ENCODE peak calls at places on chromosomes 6 and 20, in five cellular contexts. One of them, this sample, is unnamed. For H3K4me1, the result is how much of the 10 kb centered on the place peaks cover.

GRCh38 chr6:15827492-15828255 is 164.8 kb upstream of the DTNBP1 start:
- DNase-seq in GM12878: no peak
- DNase-seq in upper lobe of right lung: no peak
- DNase-seq in K562: peak
- DNase-seq in lower lobe of right lung: no peak
- DNase-seq in this sample: no peak

GRCh38 chr20:33284937-33285336 is 1.9 kb downstream of the BPIFB1 start:
- DNase-seq in GM12878: no peak
- DNase-seq in upper lobe of right lung: no peak
- DNase-seq in K562: no peak
- DNase-seq in lower lobe of right lung: no peak
- DNase-seq in this sample: no peak

GRCh38 chr6:169263374-169263773 is 9.7 kb upstream of the THBS2 start:
- DNase-seq in GM12878: no peak
- DNase-seq in upper lobe of right lung: no peak
- DNase-seq in K562: no peak
- DNase-seq in lower lobe of right lung: no peak
- DNase-seq in this sample: no peak

GRCh38 chr6:170405311-170405975 is 98.9 kb downstream of the FAM120B start:
- DNase-seq in GM12878: no peak
- DNase-seq in upper lobe of right lung: no peak
- DNase-seq in K562: no peak
- DNase-seq in lower lobe of right lung: no peak
- DNase-seq in this sample: no peak

GRCh38 chr20:64011366-64011779 is 24.6 kb upstream of the C20orf204 start:
- DNase-seq in GM12878: no peak
- DNase-seq in upper lobe of right lung: no peak
- DNase-seq in K562: no peak
- DNase-seq in lower lobe of right lung: no peak
- DNase-seq in this sample: peak

GRCh38 chr20:43564993-43565757 is 6.3 kb downstream of the SGK2 start:
- DNase-seq in GM12878: no peak
- DNase-seq in upper lobe of right lung: no peak
- DNase-seq in K562: no peak
- DNase-seq in lower lobe of right lung: no peak
- DNase-seq in this sample: no peak

GRCh38 chr6:133955136-133955576 is 2.1 kb downstream of the TBPL1 start:
- DNase-seq in GM12878: no peak
- DNase-seq in upper lobe of right lung: no peak
- DNase-seq in K562: peak
- DNase-seq in lower lobe of right lung: no peak
- DNase-seq in this sample: no peak

GRCh38 chr6:36956111-36956820 is 1.7 kb downstream of the PI16 start:
- DNase-seq in GM12878: no peak
- DNase-seq in upper lobe of right lung: peak
- DNase-seq in K562: no peak
- DNase-seq in lower lobe of right lung: no peak
- DNase-seq in this sample: no peak

GRCh38 chr6:90495216-90495817 is 91.6 kb downstream of the MAP3K7 start:
- DNase-seq in GM12878: no peak
- DNase-seq in upper lobe of right lung: no peak
- DNase-seq in K562: no peak
- DNase-seq in lower lobe of right lung: no peak
- DNase-seq in this sample: no peak

GRCh38 chr6:120805267-120805666 is 529.0 kb downstream of the TBC1D32 start:
- DNase-seq in GM12878: no peak
- DNase-seq in upper lobe of right lung: no peak
- DNase-seq in K562: no peak
- DNase-seq in lower lobe of right lung: no peak
- DNase-seq in this sample: no peak

GRCh38 chr6:136761227-136761922 is 30.9 kb downstream of the MAP3K5 start:
- DNase-seq in GM12878: no peak
- DNase-seq in upper lobe of right lung: no peak
- DNase-seq in K562: peak
- DNase-seq in lower lobe of right lung: no peak
- DNase-seq in this sample: peak

GRCh38 chr20:4415281-4415680 is 306.4 kb upstream of the PRND start:
- DNase-seq in GM12878: no peak
- DNase-seq in upper lobe of right lung: no peak
- DNase-seq in K562: no peak
- DNase-seq in lower lobe of right lung: no peak
- DNase-seq in this sample: no peak

GRCh38 chr20:33110147-33110825 is 30.8 kb downstream of the BPIFB4 start:
- DNase-seq in GM12878: no peak
- DNase-seq in upper lobe of right lung: no peak
- DNase-seq in K562: no peak
- DNase-seq in lower lobe of right lung: no peak
- DNase-seq in this sample: no peak

GRCh38 chr20:63708301-63709148 is 686 bp downstream of the ZGPAT start:
- DNase-seq in GM12878: no peak
- DNase-seq in upper lobe of right lung: peak
- DNase-seq in K562: no peak
- DNase-seq in lower lobe of right lung: peak
- DNase-seq in this sample: no peak

GRCh38 chr6:72657798-72658197 is 35.9 kb downstream of the KCNQ5 start:
- DNase-seq in GM12878: no peak
- DNase-seq in upper lobe of right lung: no peak
- DNase-seq in K562: no peak
- DNase-seq in lower lobe of right lung: no peak
- DNase-seq in this sample: no peak

GRCh38 chr20:33667245-33668086 is 723 bp downstream of the ACTL10 start:
- DNase-seq in GM12878: no peak
- DNase-seq in upper lobe of right lung: peak
- DNase-seq in K562: no peak
- DNase-seq in lower lobe of right lung: peak
- DNase-seq in this sample: peak

GRCh38 chr6:40822619-40823018 is 216.4 kb downstream of the UNC5CL start:
- DNase-seq in GM12878: no peak
- DNase-seq in upper lobe of right lung: no peak
- DNase-seq in K562: no peak
- DNase-seq in lower lobe of right lung: no peak
- DNase-seq in this sample: no peak

GRCh38 chr20:12925214-12925755 is 83.5 kb upstream of the SPTLC3 start:
- DNase-seq in GM12878: peak
- DNase-seq in upper lobe of right lung: no peak
- DNase-seq in K562: peak
- DNase-seq in lower lobe of right lung: no peak
- DNase-seq in this sample: peak

GRCh38 chr6:27890351-27891299 is 21.6 kb downstream of the OR2B2 start:
- DNase-seq in GM12878: peak
- DNase-seq in upper lobe of right lung: peak
- DNase-seq in K562: peak
- DNase-seq in lower lobe of right lung: peak
- DNase-seq in this sample: peak

GRCh38 chr20:57844626-57845596 is 135.1 kb upstream of the PMEPA1 start:
- DNase-seq in GM12878: no peak
- DNase-seq in upper lobe of right lung: no peak
- DNase-seq in K562: no peak
- DNase-seq in lower lobe of right lung: no peak
- DNase-seq in this sample: no peak

GRCh38 chr6:22785036-22785435 is 215.7 kb downstream of the HDGFL1 start:
- DNase-seq in GM12878: no peak
- DNase-seq in upper lobe of right lung: no peak
- DNase-seq in K562: no peak
- DNase-seq in lower lobe of right lung: no peak
- DNase-seq in this sample: no peak

GRCh38 chr20:47466193-47466592 is 35.5 kb upstream of the NCOA3 start:
- DNase-seq in GM12878: no peak
- DNase-seq in upper lobe of right lung: no peak
- DNase-seq in K562: no peak
- DNase-seq in lower lobe of right lung: no peak
- DNase-seq in this sample: no peak

GRCh38 chr6:79441222-79441621 is 96.0 kb downstream of the LCA5 start:
- DNase-seq in GM12878: no peak
- DNase-seq in upper lobe of right lung: no peak
- DNase-seq in K562: no peak
- DNase-seq in lower lobe of right lung: no peak
- DNase-seq in this sample: no peak

GRCh38 chr6:40907198-40907701 is 131.8 kb downstream of the UNC5CL start:
- DNase-seq in GM12878: no peak
- DNase-seq in upper lobe of right lung: no peak
- DNase-seq in K562: no peak
- DNase-seq in lower lobe of right lung: no peak
- DNase-seq in this sample: no peak

GRCh38 chr20:63226020-63226943 is 9.4 kb upstream of the BIRC7 start:
- DNase-seq in GM12878: no peak
- DNase-seq in upper lobe of right lung: no peak
- DNase-seq in K562: no peak
- DNase-seq in lower lobe of right lung: no peak
- DNase-seq in this sample: no peak

GRCh38 chr6:117072781-117073180 is 192.6 kb upstream of the VGLL2 start:
- DNase-seq in GM12878: no peak
- DNase-seq in upper lobe of right lung: no peak
- DNase-seq in K562: no peak
- DNase-seq in lower lobe of right lung: no peak
- DNase-seq in this sample: no peak

GRCh38 chr20:25325997-25326396 is 64.6 kb downstream of the ABHD12 start:
- DNase-seq in GM12878: no peak
- DNase-seq in upper lobe of right lung: no peak
- DNase-seq in K562: no peak
- DNase-seq in lower lobe of right lung: no peak
- DNase-seq in this sample: no peak

GRCh38 chr6:41940759-41941279 is 789 bp downstream of the CCND3 start:
- DNase-seq in GM12878: no peak
- DNase-seq in upper lobe of right lung: peak
- DNase-seq in K562: peak
- DNase-seq in lower lobe of right lung: peak
- DNase-seq in this sample: peak

GRCh38 chr6:39223535-39223934 is 5.7 kb downstream of the KCNK5 start:
- DNase-seq in GM12878: no peak
- DNase-seq in upper lobe of right lung: no peak
- DNase-seq in K562: no peak
- DNase-seq in lower lobe of right lung: no peak
- DNase-seq in this sample: no peak

GRCh38 chr6:39224523-39225182 is 4.6 kb downstream of the KCNK5 start:
- DNase-seq in GM12878: no peak
- DNase-seq in upper lobe of right lung: no peak
- DNase-seq in K562: no peak
- DNase-seq in lower lobe of right lung: no peak
- DNase-seq in this sample: no peak

GRCh38 chr6:39225543-39225942 is 3.7 kb downstream of the KCNK5 start:
- DNase-seq in GM12878: no peak
- DNase-seq in upper lobe of right lung: no peak
- DNase-seq in K562: peak
- DNase-seq in lower lobe of right lung: no peak
- DNase-seq in this sample: no peak

GRCh38 chr6:39225946-39226437 is 3.3 kb downstream of the KCNK5 start:
- DNase-seq in GM12878: peak
- DNase-seq in upper lobe of right lung: no peak
- DNase-seq in K562: peak
- DNase-seq in lower lobe of right lung: no peak
- DNase-seq in this sample: no peak

GRCh38 chr6:39224058-39224457 is 5.2 kb downstream of the KCNK5 start:
- DNase-seq in GM12878: no peak
- DNase-seq in upper lobe of right lung: no peak
- DNase-seq in K562: no peak
- DNase-seq in lower lobe of right lung: no peak
- DNase-seq in this sample: no peak
- H3K27ac ChIP-seq in GM12878: no peak
- H3K27ac ChIP-seq in upper lobe of right lung: peak
- H3K27ac ChIP-seq in K562: peak
- H3K27ac ChIP-seq in lower lobe of right lung: peak
- H3K27ac ChIP-seq in this sample: no peak

DNA sequence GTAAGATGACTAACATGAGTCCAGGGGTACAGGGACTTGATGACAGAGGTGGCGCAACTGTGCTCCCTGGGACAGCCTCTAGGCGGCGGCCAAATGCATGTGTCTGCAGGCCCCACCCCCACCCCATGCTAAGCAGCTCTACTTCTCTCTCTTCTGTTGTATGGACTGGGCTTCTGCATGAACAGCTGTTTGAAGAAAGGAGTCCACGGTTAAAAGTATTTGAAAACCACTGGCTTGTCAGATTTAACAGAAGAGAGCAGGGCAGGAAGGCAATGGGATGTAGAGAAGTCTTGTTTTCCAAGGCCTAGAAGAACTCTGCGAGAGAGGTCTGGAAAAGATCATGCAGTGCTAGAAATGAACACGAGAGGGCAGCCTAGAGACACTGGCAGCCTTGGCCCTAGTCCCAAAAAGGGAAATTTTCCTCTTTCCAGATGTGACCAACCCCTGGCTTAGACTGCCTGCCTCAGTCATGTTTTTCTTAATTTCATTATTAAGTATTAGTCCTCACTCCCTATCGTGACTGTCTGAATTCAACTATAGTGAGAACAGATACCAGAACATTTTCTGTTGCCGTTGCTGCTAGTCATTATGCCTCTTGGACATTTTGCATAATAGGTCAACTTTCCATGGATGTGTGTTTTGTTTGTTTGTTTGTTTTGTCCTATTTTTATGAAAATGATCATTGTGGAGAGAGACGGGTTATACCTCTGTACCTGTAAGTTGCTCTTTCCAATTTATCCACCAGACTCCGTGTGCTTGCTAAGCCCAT is 265.0 kb downstream of the ADGRG6 start:
- DNase-seq in GM12878: peak
- DNase-seq in upper lobe of right lung: no peak
- DNase-seq in K562: peak
- DNase-seq in lower lobe of right lung: no peak
- DNase-seq in this sample: peak
- H3K4me1 ChIP-seq in GM12878: under half
- H3K4me1 ChIP-seq in upper lobe of right lung: under half
- H3K4me1 ChIP-seq in K562: under half
- H3K4me1 ChIP-seq in lower lobe of right lung: under half
- H3K4me1 ChIP-seq in this sample: under half

DNA sequence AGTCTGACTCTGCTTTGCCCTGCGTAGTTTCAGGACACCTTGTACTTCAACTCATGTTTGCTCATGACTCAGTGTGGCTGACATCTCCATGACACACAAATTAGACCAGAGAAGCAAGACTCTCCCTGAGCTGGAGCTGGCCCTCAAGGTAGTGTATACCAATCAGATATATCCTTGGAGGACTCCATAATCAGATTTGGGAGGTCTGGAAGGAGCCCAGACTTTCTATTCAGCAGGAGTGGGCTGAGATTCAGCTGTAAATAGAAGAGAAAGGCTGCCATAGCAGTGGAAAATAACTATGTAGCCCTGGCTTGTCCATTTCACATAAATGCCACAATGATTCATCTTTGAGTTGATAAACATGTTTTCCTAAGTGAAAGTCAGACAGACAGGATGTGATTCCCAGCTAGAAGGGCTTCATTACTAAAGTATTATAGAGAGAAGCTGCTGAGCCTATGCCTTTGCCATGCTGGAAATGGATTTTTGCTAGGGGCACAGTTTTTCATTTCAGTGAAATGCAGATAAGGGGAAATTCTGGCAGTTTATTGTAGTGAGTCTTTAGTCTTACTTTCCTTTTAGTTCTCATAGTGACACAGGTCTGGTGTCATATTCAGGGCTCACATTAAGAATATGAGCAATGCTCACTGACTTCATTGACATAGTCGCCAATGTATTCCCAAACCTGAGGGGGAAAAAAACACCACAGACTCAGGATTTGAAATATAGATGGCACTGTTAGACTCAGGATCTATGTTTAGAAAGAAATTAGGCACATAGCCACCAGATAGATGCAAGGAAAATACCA is 95.3 kb downstream of the CLVS2 start:
- DNase-seq in GM12878: no peak
- DNase-seq in upper lobe of right lung: no peak
- DNase-seq in K562: no peak
- DNase-seq in lower lobe of right lung: no peak
- DNase-seq in this sample: no peak
- H3K4me3 ChIP-seq in GM12878: no peak
- H3K4me3 ChIP-seq in upper lobe of right lung: no peak
- H3K4me3 ChIP-seq in K562: no peak
- H3K4me3 ChIP-seq in lower lobe of right lung: no peak
- H3K4me3 ChIP-seq in this sample: no peak

GRCh38 chr6:17349437-17349836 is 44.0 kb upstream of the CAP2 start:
- DNase-seq in GM12878: no peak
- DNase-seq in upper lobe of right lung: no peak
- DNase-seq in K562: no peak
- DNase-seq in lower lobe of right lung: no peak
- DNase-seq in this sample: no peak
- H3K27ac ChIP-seq in GM12878: no peak
- H3K27ac ChIP-seq in upper lobe of right lung: no peak
- H3K27ac ChIP-seq in K562: no peak
- H3K27ac ChIP-seq in lower lobe of right lung: no peak
- H3K27ac ChIP-seq in this sample: no peak

This sample was measured in CD4-positive, CD25-positive, alpha-beta regulatory T cell.